ENCODE peak calls at places on chromosomes 3 and 15, in ten cellular contexts. X is A549; Y is heart left ventricle; M is HCT116; R is stimulated activated CD4-positive, alpha-beta T cell treated with anti-CD3 and anti-CD28 coated beads, Interleukin-4, amount 100 ng/mL, for 1 hour; P is activated B cell treated with CpG ODN at 0.5 μM for 24 hours; K is activated effector memory CD4-positive, alpha-beta T cell treated with Interleukin-2 at 50 U/mL for 16 hours; A is HuH-7.5; V is mesendoderm; W is GM10248. G is an unnamed sample.

GRCh38 chr3:149879872-149880271 is 66.9 kb downstream of the RNF13 start:
- DNase-seq in X (peak; percentile 8), Y (no peak), M (peak; percentile 24), R (peak; percentile 25), P (no peak), K (no peak), A (no peak), V (peak; percentile 75), W (peak; percentile 10), G (peak; percentile 36)

GRCh38 chr3:16595778-16596177 is 9.4 kb downstream of the DAZL start:
- DNase-seq in X (no peak), Y (no peak), M (no peak), R (no peak), P (no peak), K (no peak), A (no peak), V (no peak), W (no peak), G (no peak)

GRCh38 chr3:15629860-15630597 is 28.5 kb downstream of the BTD start:
- DNase-seq in X (peak; percentile 82), Y (no peak), M (peak; percentile 70), R (peak; percentile 40), P (no peak), K (peak; percentile 39), A (peak; percentile 77), V (peak; percentile 89), W (peak; percentile 81), G (peak; percentile 90)

GRCh38 chr3:107943350-107943749 is 147.5 kb downstream of the CD47 start:
- DNase-seq in X (no peak), Y (no peak), M (no peak), R (no peak), P (no peak), K (no peak), A (no peak), V (no peak), W (no peak), G (no peak)

GRCh38 chr3:171459942-171460225 is 321 bp downstream of the TNIK start:
- DNase-seq in X (no peak), Y (no peak), M (no peak), R (peak; percentile 5), P (peak; percentile 15), K (no peak), A (no peak), V (no peak), W (no peak), G (no peak)

GRCh38 chr3:144499346-144499745 is 527.7 kb downstream of the DIPK2A start:
- DNase-seq in X (no peak), Y (no peak), M (no peak), R (no peak), P (no peak), K (no peak), A (no peak), V (no peak), W (no peak), G (peak; percentile 13)

GRCh38 chr15:63340878-63341277 is 40.8 kb downstream of the CA12 start:
- DNase-seq in X (no peak), Y (no peak), M (no peak), R (no peak), P (no peak), K (no peak), A (no peak), V (no peak), W (no peak), G (no peak)

GRCh38 chr3:5122030-5122740 is at the start of gene ARL8B:
- DNase-seq in X (peak; percentile 89), Y (peak; percentile 97), M (peak; percentile 78), R (peak; percentile 93), P (peak; percentile 93), K (peak; percentile 88), A (peak; percentile 95), V (peak; percentile 86), W (peak; percentile 95), G (peak; percentile 96)

GRCh38 chr3:60703956-60704736 is 547.1 kb downstream of the FHIT start:
- DNase-seq in X (no peak), Y (no peak), M (no peak), R (no peak), P (no peak), K (no peak), A (no peak), V (no peak), W (no peak), G (no peak)

G was measured in GM12865.